ENCODE peak calls at places on chromosome 1, in seven cellular contexts. Q is K562, F is NT2/D1, T is GM12878, S is HCT116, W is SK-N-SH, E is H1. Z is an unnamed sample.

GRCh38 chr1:93502561-93502960 is 54.6 kb downstream of the FNBP1L start:
- DNase-seq in E (no peak), S (no peak), T (no peak), Q (no peak), W (no peak), F (no peak), Z (no peak)

GRCh38 chr1:16716691-16717173 is 23.6 kb upstream of the RNU1-4 start:
- DNase-seq in E (no peak), F (no peak), S (no peak), W (peak; percentile 34), Q (peak; percentile 8), T (no peak), Z (no peak)

GRCh38 chr1:85553936-85554335 is 26.6 kb upstream of the CCN1 start:
- DNase-seq in T (no peak), W (no peak), F (no peak), S (no peak), E (no peak), Q (no peak), Z (no peak)

GRCh38 chr1:5597991-5598823 is 394.0 kb downstream of the NPHP4 start:
- DNase-seq in F (no peak), E (no peak), S (no peak), Q (no peak), W (peak; percentile 47), T (no peak), Z (peak; percentile 78)

GRCh38 chr1:62744594-62745577 is 39.0 kb upstream of the ATG4C start:
- DNase-seq in T (no peak), S (no peak), F (no peak), Q (no peak), E (no peak), W (no peak), Z (no peak)

GRCh38 chr1:119288751-119289150 is 79.8 kb upstream of the HAO2 start:
- DNase-seq in Q (no peak), W (no peak), T (no peak), F (no peak), S (no peak), E (no peak), Z (peak; percentile 31)

GRCh38 chr1:44784094-44785026 is 3.6 kb downstream of the BEST4 start:
- DNase-seq in W (peak; percentile 80), Q (no peak), T (no peak), E (no peak), F (no peak), S (no peak), Z (peak; percentile 59)

GRCh38 chr1:40763742-40764532 is 19.6 kb upstream of the KCNQ4 start:
- DNase-seq in W (no peak), Q (no peak), F (no peak), S (no peak), E (no peak), T (peak; percentile 62), Z (no peak)

DNA sequence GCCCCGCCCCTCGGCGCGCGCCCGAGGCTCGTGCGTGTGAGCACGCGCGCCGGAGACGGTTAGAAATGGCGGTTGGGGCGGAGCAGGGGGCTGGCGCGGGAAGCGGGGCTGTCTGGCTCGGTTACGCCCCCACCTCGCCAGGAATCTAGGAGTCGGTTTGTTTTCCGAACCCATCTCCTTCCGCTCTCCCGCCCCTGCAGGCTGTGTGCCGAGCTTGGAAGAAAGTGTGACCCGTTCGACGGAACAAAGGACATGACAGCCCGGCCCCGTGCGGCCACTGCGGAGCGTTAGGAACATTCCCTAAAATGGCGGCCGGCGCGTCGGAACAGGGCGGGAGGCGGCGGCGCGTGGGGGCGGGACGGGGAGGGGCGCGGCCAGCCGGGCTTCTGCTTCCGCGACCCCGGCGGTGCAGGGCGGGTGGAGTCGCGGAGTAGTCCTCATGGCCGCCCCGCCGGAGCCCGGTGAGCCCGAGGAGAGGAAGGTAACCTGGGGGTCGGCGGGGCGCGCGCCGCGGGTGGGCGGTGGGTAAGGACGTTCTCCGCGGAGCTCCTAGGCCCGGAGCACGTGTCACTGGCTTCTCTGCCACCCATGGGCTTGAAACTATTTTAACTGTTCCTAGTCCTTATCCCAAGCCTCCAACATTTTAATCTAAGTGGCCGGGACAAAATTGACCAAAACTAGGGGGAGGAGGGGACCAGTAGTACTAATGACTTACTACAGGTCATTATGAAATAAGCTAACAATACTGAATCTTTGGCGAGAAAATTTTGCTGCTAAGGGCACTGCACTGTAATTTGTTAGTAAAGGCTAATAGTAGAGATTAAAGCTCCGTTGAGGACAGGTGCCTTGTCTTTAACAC is at the start of gene COX20:
- DNase-seq in T (peak; percentile 60), E (peak; percentile 70), S (peak; percentile 71), Q (peak; percentile 95), W (peak; percentile 88), F (peak; percentile 98), Z (peak; percentile 88)
- TF ChIP-seq YY1 in T (peak; percentile 94), E (peak; percentile 93), S (peak; percentile 91), Q (peak; percentile 95), W (peak; percentile 91), F (peak; percentile 70), Z (peak; percentile 93)

GRCh38 chr1:12232221-12232620 is 2.4 kb downstream of the VPS13D start:
- DNase-seq in T (no peak), Q (no peak), E (no peak), W (no peak), S (peak; percentile 41), F (no peak), Z (no peak)

GRCh38 chr1:12229386-12229834 is 420 bp upstream of the VPS13D start:
- DNase-seq in E (no peak), W (no peak), T (no peak), Q (no peak), S (no peak), F (no peak), Z (no peak)

GRCh38 chr1:12230549-12231275 is 882 bp downstream of the VPS13D start:
- DNase-seq in W (peak; percentile 68), F (no peak), E (no peak), S (no peak), Q (peak; percentile 64), T (no peak), Z (peak; percentile 27)

GRCh38 chr1:12229835-12230548 is at the start of gene VPS13D:
- DNase-seq in T (peak; percentile 5), Q (peak; percentile 96), S (peak; percentile 53), F (peak; percentile 58), W (peak; percentile 96), E (peak; percentile 33), Z (peak; percentile 47)

DNA sequence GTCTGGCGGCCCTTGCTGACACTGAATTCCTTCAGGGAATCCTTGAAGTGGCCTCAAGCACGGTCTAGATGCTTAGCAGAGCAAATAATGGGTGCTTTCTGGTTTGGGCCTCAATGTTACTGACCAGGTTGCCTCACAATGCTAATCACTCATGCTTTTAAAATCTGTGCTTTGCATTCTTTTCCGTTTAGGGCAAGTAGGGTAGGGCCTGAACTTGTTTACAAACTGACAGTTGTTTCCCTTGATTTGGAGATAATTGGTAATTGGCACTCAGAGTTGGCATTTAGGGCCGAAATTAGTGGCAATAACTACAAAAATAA is 1.4 kb downstream of the VPS13D start:
- DNase-seq in T (no peak), Q (no peak), S (no peak), E (no peak), F (no peak), W (no peak), Z (no peak)
- TF ChIP-seq YY1 in T (no peak), Q (no peak), S (no peak), E (no peak), F (no peak), W (no peak), Z (no peak)

GRCh38 chr1:12178511-12178910 is 11.7 kb downstream of the TNFRSF1B start:
- DNase-seq in F (no peak), Q (no peak), E (no peak), T (no peak), S (no peak), W (no peak), Z (no peak)

GRCh38 chr1:12179111-12179519 is 12.3 kb downstream of the TNFRSF1B start:
- DNase-seq in W (no peak), Q (no peak), S (peak; percentile 63), E (no peak), T (no peak), F (no peak), Z (peak; percentile 36)

GRCh38 chr1:12177999-12178441 is 11.2 kb downstream of the TNFRSF1B start:
- DNase-seq in E (no peak), T (no peak), W (peak; percentile 62), S (peak; percentile 35), Q (no peak), F (no peak), Z (no peak)

GRCh38 chr1:12176298-12177118 is 9.7 kb downstream of the TNFRSF1B start:
- DNase-seq in F (no peak), E (no peak), S (no peak), T (no peak), Q (no peak), W (no peak), Z (no peak)

DNA sequence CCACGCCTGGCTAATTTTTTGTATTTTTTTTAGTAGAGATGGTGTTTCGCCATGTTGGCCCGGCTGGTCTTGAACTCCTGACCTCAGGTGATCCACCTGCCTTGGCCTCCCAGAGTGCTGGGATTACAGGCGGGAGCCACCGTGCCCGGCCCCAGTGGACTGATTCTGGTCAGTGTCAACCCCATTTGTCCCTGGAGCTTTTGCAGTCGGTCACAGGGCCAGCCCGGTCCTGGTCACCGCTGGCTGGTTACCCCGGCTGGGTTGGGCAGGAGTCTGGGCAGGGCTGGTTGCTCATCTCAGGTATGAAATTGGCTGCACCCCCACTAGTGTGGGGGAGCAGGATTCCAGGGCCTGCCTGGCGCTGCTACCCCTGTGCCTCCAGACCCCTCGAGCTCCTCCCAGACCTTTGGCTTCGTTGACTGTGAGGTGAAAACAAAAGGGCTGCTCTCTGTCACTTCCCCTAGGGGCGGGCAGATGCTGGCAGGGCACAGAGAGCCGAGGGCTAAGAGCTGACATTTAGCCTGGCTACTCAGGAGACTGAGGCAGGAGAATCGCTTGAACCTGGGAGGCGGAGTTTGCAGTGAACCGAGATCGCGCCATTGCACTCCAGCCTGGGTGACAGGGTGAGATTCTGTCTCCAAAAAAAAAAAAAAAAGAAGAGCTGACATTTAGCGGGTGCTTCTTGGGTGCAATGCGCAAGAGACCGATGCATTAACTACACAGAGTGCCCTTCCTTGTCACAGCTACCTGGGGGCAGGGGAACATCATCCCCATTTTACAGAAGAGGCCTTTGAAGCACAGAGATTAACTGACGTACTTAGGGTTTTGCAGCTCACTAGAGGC is 10.6 kb downstream of the TNFRSF1B start:
- DNase-seq in F (no peak), T (no peak), W (no peak), Q (no peak), E (no peak), S (no peak), Z (no peak)
- TF ChIP-seq YY1 in F (no peak), T (no peak), W (no peak), Q (no peak), E (no peak), S (no peak), Z (no peak)

GRCh38 chr1:177163844-177164379 is 600 bp downstream of the ASTN1 start:
- DNase-seq in Q (no peak), W (no peak), F (no peak), T (no peak), S (no peak), E (no peak), Z (no peak)
- TF ChIP-seq YY1 in Q (no peak), W (no peak), F (no peak), T (no peak), S (no peak), E (no peak), Z (no peak)

DNA sequence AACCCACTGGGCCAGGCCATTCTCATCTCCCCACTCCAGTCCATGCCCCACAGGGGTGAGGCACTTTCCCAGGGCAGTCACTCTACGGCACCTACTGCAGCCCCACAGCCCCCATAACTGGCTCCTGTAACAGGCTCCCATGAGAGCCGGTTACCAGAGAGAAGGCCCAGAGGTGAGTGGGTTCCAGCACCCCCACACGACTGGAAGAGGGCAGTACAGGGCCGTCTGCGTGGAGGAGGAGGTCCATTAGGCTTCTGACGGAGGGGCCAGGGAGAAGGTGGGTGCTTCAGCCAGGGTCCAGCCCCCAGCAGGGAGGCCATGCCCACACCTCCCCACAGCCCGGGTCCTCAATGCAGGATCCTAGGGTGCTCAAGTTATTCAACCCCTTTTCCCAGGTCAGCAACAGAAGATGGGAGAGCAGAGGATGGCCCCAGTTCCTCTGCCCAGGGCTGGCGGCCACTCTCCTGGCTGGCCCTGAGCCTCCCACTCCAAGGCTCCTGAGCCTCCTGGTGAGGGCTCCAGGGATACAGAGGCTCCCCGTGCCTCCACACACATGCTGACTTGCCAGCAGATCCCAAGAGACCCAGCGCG is 1.6 kb downstream of the ACAP3 start:
- DNase-seq in T (no peak), F (no peak), Q (no peak), S (no peak), E (no peak), W (peak; percentile 52), Z (peak; percentile 60)
- TF ChIP-seq YY1 in T (no peak), F (no peak), Q (no peak), S (no peak), E (no peak), W (no peak), Z (no peak)